ENCODE peak calls at places on chromosomes 12 and 14, in four cellular contexts. Q is esophagus muscularis mucosa, B is breast epithelium, R is transverse colon. D is an unnamed sample. For H3K27me3, the result is how much of the 10 kb centered on the place peaks cover.

GRCh38 chr14:68675233-68675577 is 117.7 kb downstream of the ZFP36L1 start:
- DNase-seq in R (no peak), B (no peak), Q (no peak), D (peak)

GRCh38 chr12:121530600-121531355 is 50.0 kb downstream of the KDM2B start:
- DNase-seq in R (peak), B (peak), Q (peak), D (peak)

GRCh38 chr12:65362231-65362630 is 83.7 kb downstream of the MSRB3 start:
- DNase-seq in B (no peak), Q (no peak), R (no peak), D (no peak)

GRCh38 chr12:66119870-66120241 is 10.7 kb downstream of the LLPH start:
- DNase-seq in R (no peak), Q (no peak), B (no peak), D (no peak)

GRCh38 chr14:55043528-55043927 is 7.9 kb upstream of the MAPK1IP1L start:
- DNase-seq in R (no peak), B (no peak), Q (no peak), D (no peak)

GRCh38 chr12:58920956-58921861 is 905 bp upstream of the LRIG3 start:
- DNase-seq in R (peak), Q (no peak), B (no peak), D (no peak)

GRCh38 chr14:77741438-77741837 is 19.5 kb downstream of the SNW1 start:
- DNase-seq in B (no peak), R (no peak), Q (no peak), D (no peak)

GRCh38 chr14:70714055-70714550 is 72.4 kb downstream of the TTC9 start:
- DNase-seq in B (no peak), R (peak), Q (no peak), D (no peak)

GRCh38 chr12:20372326-20373097 is 4.2 kb downstream of the PDE3A start:
- DNase-seq in R (no peak), Q (no peak), B (no peak), D (no peak)

GRCh38 chr14:58873228-58873953 is 235.6 kb downstream of the DACT1 start:
- DNase-seq in R (peak), Q (no peak), B (no peak), D (no peak)

GRCh38 chr14:61744239-61744638 is 18.0 kb upstream of the SNAPC1 start:
- DNase-seq in R (no peak), B (no peak), Q (no peak), D (no peak)

GRCh38 chr14:31605702-31606101 is 44.5 kb downstream of the NUBPL start:
- DNase-seq in B (no peak), Q (no peak), R (no peak), D (no peak)

GRCh38 chr14:93003945-93004698 is 81.2 kb downstream of the CHGA start:
- DNase-seq in R (no peak), Q (no peak), B (no peak), D (no peak)

GRCh38 chr14:78029471-78030372 is 140.5 kb upstream of the NRXN3 start:
- DNase-seq in R (no peak), B (no peak), Q (no peak), D (no peak)

GRCh38 chr12:92602476-92602875 is 100.3 kb upstream of the PLEKHG7 start:
- DNase-seq in B (no peak), Q (no peak), R (no peak), D (no peak)

GRCh38 chr12:37543131-37543965 is 773.2 kb upstream of the ALG10B start:
- DNase-seq in R (no peak), Q (no peak), B (no peak), D (no peak)

GRCh38 chr12:55743131-55743921 is 404 bp downstream of the GDF11 start:
- DNase-seq in Q (no peak), R (peak), B (no peak), D (peak)

GRCh38 chr14:88831285-88831684 is 6.8 kb downstream of the TTC8 start:
- DNase-seq in B (peak), R (no peak), Q (no peak), D (no peak)

GRCh38 chr14:103496776-103497175 is 25.9 kb downstream of the CKB start:
- DNase-seq in Q (no peak), R (no peak), B (no peak), D (no peak)

GRCh38 chr12:45745861-45746277 is 16.4 kb downstream of the ARID2 start:
- DNase-seq in R (no peak), Q (no peak), B (no peak), D (no peak)

GRCh38 chr12:131389051-131390013 is 321.6 kb upstream of the SFSWAP start:
- DNase-seq in B (no peak), Q (no peak), R (no peak), D (no peak)

GRCh38 chr14:74888164-74889158 is 6.7 kb downstream of the DLST start:
- DNase-seq in Q (no peak), B (no peak), R (no peak), D (no peak)

GRCh38 chr12:104352106-104352713 is 48.7 kb downstream of the EID3 start:
- DNase-seq in B (no peak), R (no peak), Q (no peak), D (no peak)

GRCh38 chr12:113464852-113465719 is 6.6 kb downstream of the LHX5 start:
- DNase-seq in R (no peak), Q (no peak), B (no peak), D (no peak)
- H3K27me3 ChIP-seq in R (half or more), Q (half or more), B (under half), D (half or more)

GRCh38 chr12:75765170-75766059 is 254.0 kb upstream of the KRR1 start:
- DNase-seq in R (no peak), B (no peak), Q (no peak), D (no peak)

GRCh38 chr12:75774309-75775052 is 257.1 kb downstream of the PHLDA1 start:
- DNase-seq in Q (no peak), B (no peak), R (no peak), D (no peak)

GRCh38 chr12:75767957-75768356 is 256.5 kb upstream of the KRR1 start:
- DNase-seq in B (no peak), Q (no peak), R (no peak), D (no peak)

GRCh38 chr12:75766263-75767160 is 255.1 kb upstream of the KRR1 start:
- DNase-seq in B (no peak), Q (no peak), R (no peak), D (no peak)

DNA sequence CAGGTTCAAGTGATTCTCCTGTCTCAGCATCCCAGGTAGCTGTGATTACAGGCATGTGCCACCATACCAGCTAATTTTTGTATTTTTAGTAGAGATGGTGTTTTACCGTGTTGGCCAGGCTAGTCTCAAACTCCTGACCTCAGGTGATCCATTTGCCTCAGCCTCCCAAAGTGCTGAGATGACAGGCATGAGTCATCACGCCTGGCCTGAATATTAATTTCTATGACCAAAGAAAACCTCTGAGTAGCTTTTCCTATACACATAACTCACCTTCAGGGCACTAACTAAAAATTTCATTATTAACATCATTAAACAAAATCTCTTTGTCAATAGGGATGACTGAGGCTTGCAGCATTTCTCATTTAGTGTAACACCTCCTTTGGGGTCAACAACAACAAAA is 259.6 kb upstream of the KRR1 start:
- DNase-seq in B (no peak), R (no peak), Q (no peak), D (no peak)
- TF ChIP-seq POLR2A in B (no peak), R (no peak), Q (no peak), D (no peak)

GRCh38 chr12:26227376-26227775 is 32.0 kb downstream of the SSPN start:
- DNase-seq in Q (no peak), R (no peak), B (no peak), D (no peak)

GRCh38 chr12:26229910-26230309 is 34.5 kb downstream of the SSPN start:
- DNase-seq in Q (no peak), R (no peak), B (no peak), D (no peak)

GRCh38 chr12:26224657-26225056 is 29.3 kb downstream of the SSPN start:
- DNase-seq in R (no peak), B (peak), Q (no peak), D (no peak)

GRCh38 chr12:26226119-26226518 is 30.7 kb downstream of the SSPN start:
- DNase-seq in Q (no peak), B (no peak), R (no peak), D (no peak)

DNA sequence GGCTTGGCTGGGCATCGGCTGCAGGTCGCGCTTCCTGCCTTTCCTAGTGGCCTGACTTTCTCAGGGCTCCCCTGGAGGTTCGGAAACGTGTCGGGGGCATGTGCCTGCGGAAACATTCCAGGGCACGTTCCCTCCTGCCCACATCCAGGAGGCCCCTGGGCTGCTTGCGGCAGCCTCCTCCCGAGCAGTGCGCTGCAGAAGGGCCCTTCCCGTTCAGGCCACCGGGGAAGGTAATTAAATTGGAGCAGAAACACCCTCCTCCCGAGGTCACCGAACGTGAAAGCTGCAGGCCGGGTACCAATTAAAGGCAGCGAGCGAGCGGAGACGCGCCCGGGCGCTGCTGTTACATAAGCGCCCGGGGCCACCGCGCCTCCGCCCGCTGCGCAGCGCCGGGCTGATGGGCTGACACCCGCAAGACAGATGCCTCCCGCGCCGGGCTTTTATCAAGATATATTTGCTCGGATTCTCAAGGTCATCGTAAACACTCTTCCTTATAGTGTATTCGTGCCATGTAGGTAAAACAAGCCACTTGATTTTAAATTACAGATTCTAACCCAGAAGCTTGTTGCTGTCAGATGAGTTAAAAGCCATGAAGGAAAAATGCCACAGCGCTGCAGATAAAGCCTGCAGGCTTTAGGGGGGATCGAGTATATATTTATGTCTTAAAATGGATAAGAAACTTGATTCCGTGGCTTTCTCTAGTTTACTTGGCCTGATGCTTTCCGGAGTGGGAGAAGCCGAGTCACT is 31.4 kb downstream of the SSPN start:
- DNase-seq in Q (no peak), R (peak), B (peak), D (peak)
- TF ChIP-seq POLR2AphosphoS5 in Q (peak), R (no peak), B (no peak), D (peak)

DNA sequence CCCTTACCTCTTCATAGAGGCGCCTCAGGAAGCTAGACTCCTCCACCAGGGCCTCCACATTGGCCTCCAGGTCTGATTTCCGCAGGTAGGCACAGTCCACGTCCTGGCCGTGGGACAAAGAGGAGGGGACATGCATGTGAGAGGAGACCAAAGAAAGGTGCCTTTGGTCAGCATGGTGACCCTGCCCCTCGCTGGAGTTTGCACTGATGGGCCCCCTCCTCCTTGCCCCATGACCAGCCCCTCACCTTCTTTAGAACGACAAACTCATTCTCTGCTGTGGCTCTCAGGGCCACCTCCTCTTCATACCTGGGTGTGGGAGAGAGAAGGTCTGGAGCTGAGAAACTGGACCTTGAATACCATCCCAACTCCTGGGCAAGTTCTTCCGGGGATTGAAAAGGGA is 3.2 kb downstream of the KRT85 start:
- DNase-seq in R (no peak), B (no peak), Q (no peak), D (no peak)
- H3K27me3 ChIP-seq in R (under half), B (under half), Q (under half), D (under half)

D was measured in sigmoid colon.